ENCODE peak calls at places on chromosome 14, in ten cellular contexts. C is activated T-helper 1 cell treated with anti-CD3 and anti-CD28 coated beads, Interleukin-2, amount 50 U/mL, for 16 hours; D is amniotic epithelial cell; Y is stimulated activated CD8-positive, alpha-beta memory T cell treated with anti-CD3 and anti-CD28 coated beads, Interleukin-4, amount 100 ng/mL, for 1 hour; U is memory B cell; A is NCI-H1092; V is activated naive CD8-positive, alpha-beta T cell treated with anti-CD3 and anti-CD28 coated beads, Interleukin-2, amount 50 U/mL, for 24 hours; P is activated T-cell treated with anti-CD3 and anti-CD28 coated beads for 48 hours; Q is coronary artery; X is colonic mucosa. O is an unnamed sample.

GRCh38 chr14:62126885-62127478 is 364.8 kb downstream of the SNAPC1 start:
- DNase-seq in C (no peak), D (peak; percentile 55), Y (no peak), U (peak; percentile 49), A (peak; percentile 65), V (no peak), P (no peak), Q (no peak), X (peak; percentile 20), O (no peak)

GRCh38 chr14:103382375-103382774 is 2.8 kb upstream of the MARK3 start:
- DNase-seq in C (no peak), D (peak; percentile 97), Y (no peak), U (no peak), A (no peak), V (no peak), P (no peak), Q (no peak), X (no peak), O (no peak)

GRCh38 chr14:99190696-99191662 is 81.0 kb downstream of the BCL11B start:
- DNase-seq in C (no peak), D (no peak), Y (no peak), U (no peak), A (no peak), V (no peak), P (no peak), Q (no peak), X (no peak), O (no peak)

GRCh38 chr14:95264271-95264973 is 55.3 kb downstream of the CLMN start:
- DNase-seq in C (no peak), D (no peak), Y (no peak), U (no peak), A (no peak), V (no peak), P (no peak), Q (peak; percentile 38), X (no peak), O (peak; percentile 64)

GRCh38 chr14:26395726-26396125 is 202.1 kb downstream of the NOVA1 start:
- DNase-seq in C (no peak), D (no peak), Y (no peak), U (no peak), A (no peak), V (no peak), P (no peak), Q (no peak), X (no peak), O (no peak)

GRCh38 chr14:69708586-69709169 is 58.3 kb upstream of the SRSF5 start:
- DNase-seq in C (no peak), D (peak; percentile 31), Y (no peak), U (no peak), A (peak; percentile 27), V (peak; percentile 34), P (no peak), Q (no peak), X (no peak), O (no peak)

GRCh38 chr14:61188196-61188595 is 92.9 kb downstream of the TMEM30B start:
- DNase-seq in C (no peak), D (no peak), Y (no peak), U (no peak), A (no peak), V (no peak), P (no peak), Q (peak; percentile 76), X (no peak), O (no peak)

GRCh38 chr14:79502751-79503148 is 708.6 kb downstream of the DIO2 start:
- DNase-seq in C (no peak), D (no peak), Y (no peak), U (no peak), A (no peak), V (no peak), P (no peak), Q (no peak), X (no peak), O (no peak)

GRCh38 chr14:95386536-95386935 is 66.8 kb upstream of the CLMN start:
- DNase-seq in C (no peak), D (no peak), Y (no peak), U (no peak), A (no peak), V (no peak), P (no peak), Q (no peak), X (no peak), O (no peak)

GRCh38 chr14:29536886-29537511 is 390.6 kb downstream of the PRKD1 start:
- DNase-seq in C (no peak), D (peak; percentile 28), Y (no peak), U (no peak), A (no peak), V (no peak), P (no peak), Q (no peak), X (no peak), O (no peak)

GRCh38 chr14:90759370-90760054 is 56.7 kb downstream of the TTC7B start:
- DNase-seq in C (no peak), D (no peak), Y (no peak), U (peak; percentile 52), A (no peak), V (no peak), P (no peak), Q (peak; percentile 40), X (no peak), O (peak; percentile 54)

GRCh38 chr14:71716371-71716770 is 215.9 kb upstream of the RGS6 start:
- DNase-seq in C (no peak), D (peak; percentile 54), Y (no peak), U (no peak), A (no peak), V (no peak), P (no peak), Q (no peak), X (no peak), O (no peak)

GRCh38 chr14:73887116-73887490 is 444 bp downstream of the ZNF410 start:
- DNase-seq in C (no peak), D (peak; percentile 37), Y (no peak), U (no peak), A (no peak), V (no peak), P (peak; percentile 15), Q (peak; percentile 72), X (no peak), O (peak; percentile 87)

GRCh38 chr14:61329478-61330051 is 8.2 kb downstream of the PRKCH start:
- DNase-seq in C (no peak), D (no peak), Y (no peak), U (no peak), A (no peak), V (no peak), P (no peak), Q (no peak), X (no peak), O (no peak)

GRCh38 chr14:55386037-55386798 is 25.4 kb downstream of the ATG14 start:
- DNase-seq in C (no peak), D (no peak), Y (no peak), U (no peak), A (no peak), V (no peak), P (no peak), Q (no peak), X (no peak), O (no peak)

GRCh38 chr14:100155049-100155621 is 4.3 kb downstream of the DEGS2 start:
- DNase-seq in C (no peak), D (peak; percentile 11), Y (no peak), U (no peak), A (no peak), V (peak; percentile 61), P (peak; percentile 46), Q (no peak), X (peak; percentile 69), O (no peak)

GRCh38 chr14:104290058-104290667 is 151.8 kb downstream of the KIF26A start:
- DNase-seq in C (no peak), D (no peak), Y (no peak), U (no peak), A (no peak), V (no peak), P (no peak), Q (peak; percentile 36), X (no peak), O (no peak)

GRCh38 chr14:83826838-83827237 is 1703.1 kb upstream of the FLRT2 start:
- DNase-seq in C (no peak), D (no peak), Y (no peak), U (no peak), A (no peak), V (no peak), P (no peak), Q (no peak), X (no peak), O (no peak)

GRCh38 chr14:105487986-105488777 is 1.5 kb downstream of the CRIP1 start:
- DNase-seq in C (no peak), D (no peak), Y (no peak), U (no peak), A (no peak), V (peak; percentile 38), P (no peak), Q (no peak), X (peak; percentile 86), O (no peak)

GRCh38 chr14:56555921-56556570 is 23.6 kb upstream of the TMEM260 start:
- DNase-seq in C (no peak), D (peak; percentile 44), Y (no peak), U (no peak), A (no peak), V (no peak), P (no peak), Q (no peak), X (no peak), O (no peak)

GRCh38 chr14:35158951-35159653 is 36.8 kb downstream of the PRORP start:
- DNase-seq in C (no peak), D (peak; percentile 69), Y (no peak), U (no peak), A (no peak), V (no peak), P (no peak), Q (no peak), X (no peak), O (no peak)

GRCh38 chr14:100615736-100616695 is 28.8 kb upstream of the BEGAIN start:
- DNase-seq in C (no peak), D (no peak), Y (no peak), U (no peak), A (no peak), V (no peak), P (no peak), Q (no peak), X (no peak), O (no peak)

GRCh38 chr14:91311284-91311662 is 66.8 kb upstream of the GPR68 start:
- DNase-seq in C (no peak), D (no peak), Y (peak; percentile 20), U (peak; percentile 39), A (no peak), V (peak; percentile 52), P (no peak), Q (no peak), X (peak; percentile 63), O (no peak)

GRCh38 chr14:94388027-94388895 is at the start of gene SERPINA1:
- DNase-seq in C (no peak), D (peak; percentile 40), Y (no peak), U (no peak), A (no peak), V (no peak), P (no peak), Q (peak; percentile 65), X (no peak), O (no peak)

GRCh38 chr14:77892381-77892871 is 92.5 kb downstream of the ADCK1 start:
- DNase-seq in C (no peak), D (peak; percentile 40), Y (no peak), U (no peak), A (no peak), V (no peak), P (no peak), Q (no peak), X (no peak), O (no peak)

GRCh38 chr14:103072595-103073366 is 11.2 kb upstream of the LBHD2 start:
- DNase-seq in C (no peak), D (no peak), Y (no peak), U (no peak), A (no peak), V (no peak), P (no peak), Q (peak; percentile 64), X (no peak), O (no peak)

GRCh38 chr14:65333926-65334687 is 78.4 kb upstream of the FUT8 start:
- DNase-seq in C (no peak), D (peak; percentile 28), Y (no peak), U (no peak), A (no peak), V (no peak), P (no peak), Q (no peak), X (peak; percentile 51), O (no peak)

GRCh38 chr14:68794856-68795601 is 2.2 kb upstream of the ZFP36L1 start:
- DNase-seq in C (no peak), D (peak; percentile 92), Y (no peak), U (peak; percentile 42), A (no peak), V (no peak), P (no peak), Q (peak; percentile 88), X (peak; percentile 59), O (no peak)